ENCODE peak calls at places on chromosome 1, in six cellular contexts. One of them, this sample, is unnamed.

GRCh38 chr1:207672525-207673130 is 27.7 kb downstream of the CR1L start:
- DNase-seq in sigmoid colon: no peak
- DNase-seq in MCF 10A: peak; percentile 86
- DNase-seq in cardiac muscle cell: no peak
- DNase-seq in GM12865: peak; percentile 65
- DNase-seq in CD4-positive, alpha-beta T cell: no peak
- DNase-seq in this sample: peak; percentile 6

GRCh38 chr1:100989306-100990077 is 36.1 kb downstream of the DPH5 start:
- DNase-seq in sigmoid colon: no peak
- DNase-seq in MCF 10A: peak; percentile 45
- DNase-seq in cardiac muscle cell: peak; percentile 85
- DNase-seq in GM12865: no peak
- DNase-seq in CD4-positive, alpha-beta T cell: no peak
- DNase-seq in this sample: peak; percentile 87

GRCh38 chr1:101587749-101588148 is 350.9 kb downstream of the S1PR1 start:
- DNase-seq in sigmoid colon: peak; percentile 65
- DNase-seq in MCF 10A: peak; percentile 12
- DNase-seq in cardiac muscle cell: peak; percentile 45
- DNase-seq in GM12865: no peak
- DNase-seq in CD4-positive, alpha-beta T cell: no peak
- DNase-seq in this sample: peak; percentile 60

GRCh38 chr1:44911042-44911441 is 68.0 kb upstream of the PTCH2 start:
- DNase-seq in sigmoid colon: no peak
- DNase-seq in MCF 10A: no peak
- DNase-seq in cardiac muscle cell: no peak
- DNase-seq in GM12865: no peak
- DNase-seq in CD4-positive, alpha-beta T cell: no peak
- DNase-seq in this sample: no peak

GRCh38 chr1:32023351-32023750 is 9.7 kb downstream of the KHDRBS1 start:
- DNase-seq in sigmoid colon: no peak
- DNase-seq in MCF 10A: no peak
- DNase-seq in cardiac muscle cell: peak; percentile 62
- DNase-seq in GM12865: no peak
- DNase-seq in CD4-positive, alpha-beta T cell: no peak
- DNase-seq in this sample: no peak

GRCh38 chr1:47656719-47657685 is 219.2 kb downstream of the FOXD2 start:
- DNase-seq in sigmoid colon: peak; percentile 72
- DNase-seq in MCF 10A: no peak
- DNase-seq in cardiac muscle cell: peak; percentile 75
- DNase-seq in GM12865: no peak
- DNase-seq in CD4-positive, alpha-beta T cell: no peak
- DNase-seq in this sample: peak; percentile 18

GRCh38 chr1:55214214-55214902 is 806 bp downstream of the USP24 start:
- DNase-seq in sigmoid colon: peak; percentile 71
- DNase-seq in MCF 10A: peak; percentile 49
- DNase-seq in cardiac muscle cell: peak; percentile 32
- DNase-seq in GM12865: peak; percentile 48
- DNase-seq in CD4-positive, alpha-beta T cell: peak; percentile 11
- DNase-seq in this sample: no peak

GRCh38 chr1:66493731-66494130 is 40.2 kb upstream of the SGIP1 start:
- DNase-seq in sigmoid colon: no peak
- DNase-seq in MCF 10A: no peak
- DNase-seq in cardiac muscle cell: no peak
- DNase-seq in GM12865: no peak
- DNase-seq in CD4-positive, alpha-beta T cell: no peak
- DNase-seq in this sample: peak; percentile 41

GRCh38 chr1:50023292-50024159 is at the start of gene AGBL4:
- DNase-seq in sigmoid colon: peak; percentile 64
- DNase-seq in MCF 10A: peak; percentile 11
- DNase-seq in cardiac muscle cell: peak; percentile 33
- DNase-seq in GM12865: no peak
- DNase-seq in CD4-positive, alpha-beta T cell: no peak
- DNase-seq in this sample: peak; percentile 8

GRCh38 chr1:220879509-220880366 is 495 bp downstream of the HLX start:
- DNase-seq in sigmoid colon: no peak
- DNase-seq in MCF 10A: peak; percentile 68
- DNase-seq in cardiac muscle cell: peak; percentile 50
- DNase-seq in GM12865: peak; percentile 24
- DNase-seq in CD4-positive, alpha-beta T cell: no peak
- DNase-seq in this sample: peak; percentile 22

GRCh38 chr1:33516428-33516827 is 44.0 kb downstream of the ZSCAN20 start:
- DNase-seq in sigmoid colon: no peak
- DNase-seq in MCF 10A: peak; percentile 16
- DNase-seq in cardiac muscle cell: no peak
- DNase-seq in GM12865: no peak
- DNase-seq in CD4-positive, alpha-beta T cell: no peak
- DNase-seq in this sample: no peak

GRCh38 chr1:204321665-204322064 is 38.1 kb downstream of the PLEKHA6 start:
- DNase-seq in sigmoid colon: no peak
- DNase-seq in MCF 10A: no peak
- DNase-seq in cardiac muscle cell: no peak
- DNase-seq in GM12865: no peak
- DNase-seq in CD4-positive, alpha-beta T cell: no peak
- DNase-seq in this sample: peak; percentile 12

GRCh38 chr1:110253213-110253612 is 43.1 kb downstream of the KCNC4 start:
- DNase-seq in sigmoid colon: no peak
- DNase-seq in MCF 10A: no peak
- DNase-seq in cardiac muscle cell: no peak
- DNase-seq in GM12865: no peak
- DNase-seq in CD4-positive, alpha-beta T cell: no peak
- DNase-seq in this sample: no peak

GRCh38 chr1:158203693-158204457 is 23.2 kb downstream of the CD1D start:
- DNase-seq in sigmoid colon: no peak
- DNase-seq in MCF 10A: peak; percentile 84
- DNase-seq in cardiac muscle cell: peak; percentile 77
- DNase-seq in GM12865: peak; percentile 49
- DNase-seq in CD4-positive, alpha-beta T cell: no peak
- DNase-seq in this sample: peak; percentile 36

GRCh38 chr1:55420866-55421265 is 205.7 kb upstream of the USP24 start:
- DNase-seq in sigmoid colon: no peak
- DNase-seq in MCF 10A: no peak
- DNase-seq in cardiac muscle cell: peak; percentile 32
- DNase-seq in GM12865: no peak
- DNase-seq in CD4-positive, alpha-beta T cell: no peak
- DNase-seq in this sample: peak; percentile 31

GRCh38 chr1:2493691-2494322 is 17.7 kb downstream of the PLCH2 start:
- DNase-seq in sigmoid colon: no peak
- DNase-seq in MCF 10A: no peak
- DNase-seq in cardiac muscle cell: no peak
- DNase-seq in GM12865: no peak
- DNase-seq in CD4-positive, alpha-beta T cell: no peak
- DNase-seq in this sample: peak; percentile 6

GRCh38 chr1:186212574-186213224 is 162.4 kb downstream of the TPR start:
- DNase-seq in sigmoid colon: peak; percentile 69
- DNase-seq in MCF 10A: peak; percentile 91
- DNase-seq in cardiac muscle cell: peak; percentile 96
- DNase-seq in GM12865: peak; percentile 81
- DNase-seq in CD4-positive, alpha-beta T cell: no peak
- DNase-seq in this sample: peak; percentile 91

GRCh38 chr1:234638832-234639799 is 29.1 kb upstream of the IRF2BP2 start:
- DNase-seq in sigmoid colon: no peak
- DNase-seq in MCF 10A: no peak
- DNase-seq in cardiac muscle cell: no peak
- DNase-seq in GM12865: no peak
- DNase-seq in CD4-positive, alpha-beta T cell: no peak
- DNase-seq in this sample: no peak

GRCh38 chr1:206111528-206111927 is 5.7 kb downstream of the AVPR1B start:
- DNase-seq in sigmoid colon: no peak
- DNase-seq in MCF 10A: peak; percentile 85
- DNase-seq in cardiac muscle cell: peak; percentile 38
- DNase-seq in GM12865: no peak
- DNase-seq in CD4-positive, alpha-beta T cell: no peak
- DNase-seq in this sample: no peak

GRCh38 chr1:85451236-85451830 is 13.6 kb downstream of the DDAH1 start:
- DNase-seq in sigmoid colon: no peak
- DNase-seq in MCF 10A: peak; percentile 6
- DNase-seq in cardiac muscle cell: no peak
- DNase-seq in GM12865: no peak
- DNase-seq in CD4-positive, alpha-beta T cell: no peak
- DNase-seq in this sample: peak; percentile 22

GRCh38 chr1:244397086-244397485 is 54.6 kb downstream of the ADSS2 start:
- DNase-seq in sigmoid colon: no peak
- DNase-seq in MCF 10A: no peak
- DNase-seq in cardiac muscle cell: no peak
- DNase-seq in GM12865: no peak
- DNase-seq in CD4-positive, alpha-beta T cell: no peak
- DNase-seq in this sample: no peak

GRCh38 chr1:154682252-154682651 is 74.3 kb upstream of the ADAR start:
- DNase-seq in sigmoid colon: no peak
- DNase-seq in MCF 10A: no peak
- DNase-seq in cardiac muscle cell: no peak
- DNase-seq in GM12865: no peak
- DNase-seq in CD4-positive, alpha-beta T cell: no peak
- DNase-seq in this sample: no peak

GRCh38 chr1:181479137-181479745 is 4.1 kb upstream of the CACNA1E start:
- DNase-seq in sigmoid colon: no peak
- DNase-seq in MCF 10A: peak; percentile 80
- DNase-seq in cardiac muscle cell: peak; percentile 80
- DNase-seq in GM12865: peak; percentile 82
- DNase-seq in CD4-positive, alpha-beta T cell: no peak
- DNase-seq in this sample: peak; percentile 51

DNA sequence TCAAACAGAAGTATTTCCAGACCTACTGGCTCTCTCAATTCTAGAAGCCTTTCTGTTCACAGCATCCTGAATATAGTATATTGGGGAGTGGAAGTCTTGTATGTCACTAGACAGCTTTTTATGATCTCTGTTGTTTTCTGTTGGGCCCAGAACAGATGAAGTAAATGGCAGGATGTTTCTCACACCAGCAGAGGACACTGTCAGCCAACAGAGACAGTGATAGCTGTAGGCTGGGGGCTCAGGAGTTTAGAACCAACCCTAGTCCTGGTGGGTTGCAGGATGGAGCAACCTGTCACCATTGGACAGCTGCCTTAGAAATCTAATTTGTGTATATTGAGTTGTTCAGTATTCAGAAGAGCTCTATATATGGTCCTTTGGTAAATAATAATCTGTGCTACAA is 16.9 kb downstream of the AGO1 start:
- DNase-seq in sigmoid colon: no peak
- DNase-seq in MCF 10A: no peak
- DNase-seq in cardiac muscle cell: no peak
- DNase-seq in GM12865: no peak
- DNase-seq in CD4-positive, alpha-beta T cell: no peak
- DNase-seq in this sample: no peak
- TF ChIP-seq CTCF in sigmoid colon: no peak
- TF ChIP-seq CTCF in MCF 10A: no peak
- TF ChIP-seq CTCF in cardiac muscle cell: no peak
- TF ChIP-seq CTCF in GM12865: no peak
- TF ChIP-seq CTCF in CD4-positive, alpha-beta T cell: no peak
- TF ChIP-seq CTCF in this sample: no peak

GRCh38 chr1:41849211-41849759 is 69.4 kb downstream of the HIVEP3 start:
- DNase-seq in sigmoid colon: no peak
- DNase-seq in MCF 10A: no peak
- DNase-seq in cardiac muscle cell: no peak
- DNase-seq in GM12865: no peak
- DNase-seq in CD4-positive, alpha-beta T cell: no peak
- DNase-seq in this sample: no peak
- TF ChIP-seq CTCF in sigmoid colon: no peak
- TF ChIP-seq CTCF in MCF 10A: no peak
- TF ChIP-seq CTCF in cardiac muscle cell: no peak
- TF ChIP-seq CTCF in GM12865: no peak
- TF ChIP-seq CTCF in CD4-positive, alpha-beta T cell: no peak
- TF ChIP-seq CTCF in this sample: no peak

DNA sequence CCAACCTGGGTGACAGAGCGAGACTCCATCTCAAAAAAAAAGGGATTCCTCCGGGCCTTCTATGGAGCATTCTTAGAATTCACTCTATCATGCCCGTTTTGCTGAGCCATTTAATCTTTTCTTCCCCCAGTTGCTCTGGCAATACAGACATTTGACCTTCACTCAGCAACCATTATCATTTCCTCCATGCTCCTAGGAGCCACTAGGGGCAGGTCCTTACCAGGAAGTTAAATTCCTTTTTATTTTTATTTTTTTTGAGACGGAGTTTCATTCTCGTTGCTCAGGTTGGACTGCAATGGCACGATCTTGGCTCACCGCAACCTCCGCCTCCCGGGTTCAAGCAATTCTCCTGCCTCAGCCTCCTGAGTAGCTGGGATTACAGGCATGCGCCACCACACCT is 9.7 kb upstream of the CGN start:
- DNase-seq in sigmoid colon: no peak
- DNase-seq in MCF 10A: no peak
- DNase-seq in cardiac muscle cell: no peak
- DNase-seq in GM12865: no peak
- DNase-seq in CD4-positive, alpha-beta T cell: no peak
- DNase-seq in this sample: no peak
- TF ChIP-seq CTCF in sigmoid colon: no peak
- TF ChIP-seq CTCF in MCF 10A: no peak
- TF ChIP-seq CTCF in cardiac muscle cell: peak; percentile 11
- TF ChIP-seq CTCF in GM12865: no peak
- TF ChIP-seq CTCF in CD4-positive, alpha-beta T cell: no peak
- TF ChIP-seq CTCF in this sample: peak; percentile 10

GRCh38 chr1:248825909-248826760 is at the start of gene SH3BP5L:
- DNase-seq in sigmoid colon: peak; percentile 96
- DNase-seq in MCF 10A: peak; percentile 100
- DNase-seq in cardiac muscle cell: peak; percentile 97
- DNase-seq in GM12865: peak; percentile 97
- DNase-seq in CD4-positive, alpha-beta T cell: peak; percentile 83
- DNase-seq in this sample: peak; percentile 94
- TF ChIP-seq CTCF in sigmoid colon: peak; percentile 56
- TF ChIP-seq CTCF in MCF 10A: peak; percentile 78
- TF ChIP-seq CTCF in cardiac muscle cell: peak; percentile 71
- TF ChIP-seq CTCF in GM12865: peak; percentile 78
- TF ChIP-seq CTCF in CD4-positive, alpha-beta T cell: peak; percentile 83
- TF ChIP-seq CTCF in this sample: peak; percentile 64

DNA sequence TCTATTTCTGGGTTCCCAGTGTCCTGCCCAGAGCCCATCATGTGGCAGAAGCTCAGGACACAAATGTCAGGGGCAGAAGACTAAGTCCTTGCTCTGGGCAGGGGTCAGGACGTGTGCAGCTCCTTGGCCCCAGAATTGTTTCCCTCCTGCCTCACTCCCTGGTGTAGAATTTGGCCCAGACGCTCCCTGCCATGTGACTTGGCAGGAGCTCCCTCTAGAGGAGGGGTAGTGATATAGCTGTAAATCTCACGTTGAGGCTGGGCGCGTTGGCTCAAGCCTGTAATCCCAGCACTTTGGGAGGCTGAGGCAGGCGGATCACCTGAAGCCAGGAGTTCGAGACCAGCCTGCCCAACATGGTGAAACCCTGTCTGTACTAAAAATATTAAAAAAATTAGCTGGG is 91.2 kb downstream of the UBIAD1 start:
- DNase-seq in sigmoid colon: no peak
- DNase-seq in MCF 10A: no peak
- DNase-seq in cardiac muscle cell: no peak
- DNase-seq in GM12865: peak; percentile 18
- DNase-seq in CD4-positive, alpha-beta T cell: no peak
- DNase-seq in this sample: no peak
- TF ChIP-seq CTCF in sigmoid colon: no peak
- TF ChIP-seq CTCF in MCF 10A: peak; percentile 18
- TF ChIP-seq CTCF in cardiac muscle cell: no peak
- TF ChIP-seq CTCF in GM12865: peak; percentile 33
- TF ChIP-seq CTCF in CD4-positive, alpha-beta T cell: peak; percentile 21
- TF ChIP-seq CTCF in this sample: no peak

GRCh38 chr1:93433407-93433961 is 14.4 kb upstream of the FNBP1L start:
- DNase-seq in sigmoid colon: no peak
- DNase-seq in MCF 10A: no peak
- DNase-seq in cardiac muscle cell: no peak
- DNase-seq in GM12865: peak; percentile 16
- DNase-seq in CD4-positive, alpha-beta T cell: no peak
- DNase-seq in this sample: no peak
- TF ChIP-seq CTCF in sigmoid colon: no peak
- TF ChIP-seq CTCF in MCF 10A: no peak
- TF ChIP-seq CTCF in cardiac muscle cell: no peak
- TF ChIP-seq CTCF in GM12865: peak; percentile 33
- TF ChIP-seq CTCF in CD4-positive, alpha-beta T cell: no peak
- TF ChIP-seq CTCF in this sample: no peak

This sample was measured in astrocyte.